ENCODE peak calls at places on chromosome 22, in eight cellular contexts. One of them, this sample, is unnamed.
A peak's percentile ranks its signal among the peaks of the same experiment; 100 is the strongest.

GRCh38 chr22:19962246-19962908 is 20.8 kb upstream of the TXNRD2 start:
- DNase-seq in endothelial cell: peak; percentile 85
- DNase-seq in stimulated activated CD8-positive, alpha-beta memory T cell treated with anti-CD3 and anti-CD28 coated beads, Interleukin-2, amount 100 ng/mL, for 1 hour: no peak
- DNase-seq in nephron progenitor cell: peak; percentile 79
- DNase-seq in CD8-positive, alpha-beta memory T cell: no peak
- DNase-seq in stimulated activated CD4-positive, alpha-beta T cell treated with anti-CD3 and anti-CD28 coated beads, Interleukin-2, amount 100 ng/mL, for 48 hours: peak; percentile 76
- DNase-seq in sciatic nerve: peak; percentile 84
- DNase-seq in activated CD8-positive, alpha-beta memory T cell treated with anti-CD3 and anti-CD28 coated beads for 1 hour: no peak
- DNase-seq in this sample: peak; percentile 85

GRCh38 chr22:37742374-37743092 is 45.7 kb downstream of the TRIOBP start:
- DNase-seq in endothelial cell: no peak
- DNase-seq in stimulated activated CD8-positive, alpha-beta memory T cell treated with anti-CD3 and anti-CD28 coated beads, Interleukin-2, amount 100 ng/mL, for 1 hour: no peak
- DNase-seq in nephron progenitor cell: no peak
- DNase-seq in CD8-positive, alpha-beta memory T cell: no peak
- DNase-seq in stimulated activated CD4-positive, alpha-beta T cell treated with anti-CD3 and anti-CD28 coated beads, Interleukin-2, amount 100 ng/mL, for 48 hours: no peak
- DNase-seq in sciatic nerve: no peak
- DNase-seq in activated CD8-positive, alpha-beta memory T cell treated with anti-CD3 and anti-CD28 coated beads for 1 hour: no peak
- DNase-seq in this sample: no peak

GRCh38 chr22:49329636-49330035 is 498.0 kb downstream of the BRD1 start:
- DNase-seq in endothelial cell: no peak
- DNase-seq in stimulated activated CD8-positive, alpha-beta memory T cell treated with anti-CD3 and anti-CD28 coated beads, Interleukin-2, amount 100 ng/mL, for 1 hour: no peak
- DNase-seq in nephron progenitor cell: no peak
- DNase-seq in CD8-positive, alpha-beta memory T cell: no peak
- DNase-seq in stimulated activated CD4-positive, alpha-beta T cell treated with anti-CD3 and anti-CD28 coated beads, Interleukin-2, amount 100 ng/mL, for 48 hours: no peak
- DNase-seq in sciatic nerve: peak; percentile 22
- DNase-seq in activated CD8-positive, alpha-beta memory T cell treated with anti-CD3 and anti-CD28 coated beads for 1 hour: no peak
- DNase-seq in this sample: no peak

GRCh38 chr22:23401910-23402274 is 178.2 kb downstream of the IGLL1 start:
- DNase-seq in endothelial cell: no peak
- DNase-seq in stimulated activated CD8-positive, alpha-beta memory T cell treated with anti-CD3 and anti-CD28 coated beads, Interleukin-2, amount 100 ng/mL, for 1 hour: no peak
- DNase-seq in nephron progenitor cell: peak; percentile 58
- DNase-seq in CD8-positive, alpha-beta memory T cell: no peak
- DNase-seq in stimulated activated CD4-positive, alpha-beta T cell treated with anti-CD3 and anti-CD28 coated beads, Interleukin-2, amount 100 ng/mL, for 48 hours: no peak
- DNase-seq in sciatic nerve: no peak
- DNase-seq in activated CD8-positive, alpha-beta memory T cell treated with anti-CD3 and anti-CD28 coated beads for 1 hour: no peak
- DNase-seq in this sample: no peak

GRCh38 chr22:23393721-23394320 is 186.3 kb downstream of the IGLL1 start:
- DNase-seq in endothelial cell: no peak
- DNase-seq in stimulated activated CD8-positive, alpha-beta memory T cell treated with anti-CD3 and anti-CD28 coated beads, Interleukin-2, amount 100 ng/mL, for 1 hour: no peak
- DNase-seq in nephron progenitor cell: no peak
- DNase-seq in CD8-positive, alpha-beta memory T cell: no peak
- DNase-seq in stimulated activated CD4-positive, alpha-beta T cell treated with anti-CD3 and anti-CD28 coated beads, Interleukin-2, amount 100 ng/mL, for 48 hours: no peak
- DNase-seq in sciatic nerve: no peak
- DNase-seq in activated CD8-positive, alpha-beta memory T cell treated with anti-CD3 and anti-CD28 coated beads for 1 hour: no peak
- DNase-seq in this sample: no peak

GRCh38 chr22:49303061-49303735 is 524.5 kb downstream of the BRD1 start:
- DNase-seq in endothelial cell: no peak
- DNase-seq in stimulated activated CD8-positive, alpha-beta memory T cell treated with anti-CD3 and anti-CD28 coated beads, Interleukin-2, amount 100 ng/mL, for 1 hour: no peak
- DNase-seq in nephron progenitor cell: no peak
- DNase-seq in CD8-positive, alpha-beta memory T cell: no peak
- DNase-seq in stimulated activated CD4-positive, alpha-beta T cell treated with anti-CD3 and anti-CD28 coated beads, Interleukin-2, amount 100 ng/mL, for 48 hours: no peak
- DNase-seq in sciatic nerve: peak; percentile 42
- DNase-seq in activated CD8-positive, alpha-beta memory T cell treated with anti-CD3 and anti-CD28 coated beads for 1 hour: no peak
- DNase-seq in this sample: no peak

GRCh38 chr22:20852076-20852475 is 6.5 kb downstream of the PI4KA start:
- DNase-seq in endothelial cell: no peak
- DNase-seq in stimulated activated CD8-positive, alpha-beta memory T cell treated with anti-CD3 and anti-CD28 coated beads, Interleukin-2, amount 100 ng/mL, for 1 hour: no peak
- DNase-seq in nephron progenitor cell: no peak
- DNase-seq in CD8-positive, alpha-beta memory T cell: no peak
- DNase-seq in stimulated activated CD4-positive, alpha-beta T cell treated with anti-CD3 and anti-CD28 coated beads, Interleukin-2, amount 100 ng/mL, for 48 hours: no peak
- DNase-seq in sciatic nerve: no peak
- DNase-seq in activated CD8-positive, alpha-beta memory T cell treated with anti-CD3 and anti-CD28 coated beads for 1 hour: no peak
- DNase-seq in this sample: no peak

GRCh38 chr22:42994917-42995562 is 19.9 kb downstream of the PACSIN2 start:
- DNase-seq in endothelial cell: no peak
- DNase-seq in stimulated activated CD8-positive, alpha-beta memory T cell treated with anti-CD3 and anti-CD28 coated beads, Interleukin-2, amount 100 ng/mL, for 1 hour: no peak
- DNase-seq in nephron progenitor cell: no peak
- DNase-seq in CD8-positive, alpha-beta memory T cell: no peak
- DNase-seq in stimulated activated CD4-positive, alpha-beta T cell treated with anti-CD3 and anti-CD28 coated beads, Interleukin-2, amount 100 ng/mL, for 48 hours: no peak
- DNase-seq in sciatic nerve: no peak
- DNase-seq in activated CD8-positive, alpha-beta memory T cell treated with anti-CD3 and anti-CD28 coated beads for 1 hour: no peak
- DNase-seq in this sample: no peak

GRCh38 chr22:47189056-47189916 is 426.8 kb downstream of the TBC1D22A start:
- DNase-seq in endothelial cell: no peak
- DNase-seq in stimulated activated CD8-positive, alpha-beta memory T cell treated with anti-CD3 and anti-CD28 coated beads, Interleukin-2, amount 100 ng/mL, for 1 hour: no peak
- DNase-seq in nephron progenitor cell: no peak
- DNase-seq in CD8-positive, alpha-beta memory T cell: no peak
- DNase-seq in stimulated activated CD4-positive, alpha-beta T cell treated with anti-CD3 and anti-CD28 coated beads, Interleukin-2, amount 100 ng/mL, for 48 hours: no peak
- DNase-seq in sciatic nerve: peak; percentile 40
- DNase-seq in activated CD8-positive, alpha-beta memory T cell treated with anti-CD3 and anti-CD28 coated beads for 1 hour: no peak
- DNase-seq in this sample: no peak

GRCh38 chr22:37608477-37609239 is at the start of gene GGA1:
- DNase-seq in endothelial cell: peak; percentile 94
- DNase-seq in stimulated activated CD8-positive, alpha-beta memory T cell treated with anti-CD3 and anti-CD28 coated beads, Interleukin-2, amount 100 ng/mL, for 1 hour: peak; percentile 94
- DNase-seq in nephron progenitor cell: peak; percentile 91
- DNase-seq in CD8-positive, alpha-beta memory T cell: peak; percentile 95
- DNase-seq in stimulated activated CD4-positive, alpha-beta T cell treated with anti-CD3 and anti-CD28 coated beads, Interleukin-2, amount 100 ng/mL, for 48 hours: peak; percentile 91
- DNase-seq in sciatic nerve: peak; percentile 97
- DNase-seq in activated CD8-positive, alpha-beta memory T cell treated with anti-CD3 and anti-CD28 coated beads for 1 hour: peak; percentile 90
- DNase-seq in this sample: peak; percentile 100

GRCh38 chr22:30858976-30859713 is 109.4 kb downstream of the MORC2 start:
- DNase-seq in endothelial cell: no peak
- DNase-seq in stimulated activated CD8-positive, alpha-beta memory T cell treated with anti-CD3 and anti-CD28 coated beads, Interleukin-2, amount 100 ng/mL, for 1 hour: no peak
- DNase-seq in nephron progenitor cell: no peak
- DNase-seq in CD8-positive, alpha-beta memory T cell: no peak
- DNase-seq in stimulated activated CD4-positive, alpha-beta T cell treated with anti-CD3 and anti-CD28 coated beads, Interleukin-2, amount 100 ng/mL, for 48 hours: no peak
- DNase-seq in sciatic nerve: no peak
- DNase-seq in activated CD8-positive, alpha-beta memory T cell treated with anti-CD3 and anti-CD28 coated beads for 1 hour: no peak
- DNase-seq in this sample: no peak

GRCh38 chr22:36461665-36462474 is 19.6 kb downstream of the TXN2 start:
- DNase-seq in endothelial cell: peak; percentile 33
- DNase-seq in stimulated activated CD8-positive, alpha-beta memory T cell treated with anti-CD3 and anti-CD28 coated beads, Interleukin-2, amount 100 ng/mL, for 1 hour: no peak
- DNase-seq in nephron progenitor cell: peak; percentile 46
- DNase-seq in CD8-positive, alpha-beta memory T cell: no peak
- DNase-seq in stimulated activated CD4-positive, alpha-beta T cell treated with anti-CD3 and anti-CD28 coated beads, Interleukin-2, amount 100 ng/mL, for 48 hours: no peak
- DNase-seq in sciatic nerve: no peak
- DNase-seq in activated CD8-positive, alpha-beta memory T cell treated with anti-CD3 and anti-CD28 coated beads for 1 hour: no peak
- DNase-seq in this sample: no peak

GRCh38 chr22:23137468-23137867 is 4.3 kb downstream of the RSPH14 start:
- DNase-seq in endothelial cell: no peak
- DNase-seq in stimulated activated CD8-positive, alpha-beta memory T cell treated with anti-CD3 and anti-CD28 coated beads, Interleukin-2, amount 100 ng/mL, for 1 hour: no peak
- DNase-seq in nephron progenitor cell: no peak
- DNase-seq in CD8-positive, alpha-beta memory T cell: no peak
- DNase-seq in stimulated activated CD4-positive, alpha-beta T cell treated with anti-CD3 and anti-CD28 coated beads, Interleukin-2, amount 100 ng/mL, for 48 hours: no peak
- DNase-seq in sciatic nerve: no peak
- DNase-seq in activated CD8-positive, alpha-beta memory T cell treated with anti-CD3 and anti-CD28 coated beads for 1 hour: no peak
- DNase-seq in this sample: no peak

GRCh38 chr22:22710719-22711531 is 66.5 kb downstream of the GGTLC2 start:
- DNase-seq in endothelial cell: peak; percentile 76
- DNase-seq in stimulated activated CD8-positive, alpha-beta memory T cell treated with anti-CD3 and anti-CD28 coated beads, Interleukin-2, amount 100 ng/mL, for 1 hour: peak; percentile 68
- DNase-seq in nephron progenitor cell: peak; percentile 81
- DNase-seq in CD8-positive, alpha-beta memory T cell: peak; percentile 77
- DNase-seq in stimulated activated CD4-positive, alpha-beta T cell treated with anti-CD3 and anti-CD28 coated beads, Interleukin-2, amount 100 ng/mL, for 48 hours: peak; percentile 76
- DNase-seq in sciatic nerve: peak; percentile 71
- DNase-seq in activated CD8-positive, alpha-beta memory T cell treated with anti-CD3 and anti-CD28 coated beads for 1 hour: peak; percentile 51
- DNase-seq in this sample: peak; percentile 36

GRCh38 chr22:47919893-47920292 is 1157.4 kb downstream of the TBC1D22A start:
- DNase-seq in endothelial cell: no peak
- DNase-seq in stimulated activated CD8-positive, alpha-beta memory T cell treated with anti-CD3 and anti-CD28 coated beads, Interleukin-2, amount 100 ng/mL, for 1 hour: no peak
- DNase-seq in nephron progenitor cell: no peak
- DNase-seq in CD8-positive, alpha-beta memory T cell: no peak
- DNase-seq in stimulated activated CD4-positive, alpha-beta T cell treated with anti-CD3 and anti-CD28 coated beads, Interleukin-2, amount 100 ng/mL, for 48 hours: no peak
- DNase-seq in sciatic nerve: no peak
- DNase-seq in activated CD8-positive, alpha-beta memory T cell treated with anti-CD3 and anti-CD28 coated beads for 1 hour: no peak
- DNase-seq in this sample: no peak

GRCh38 chr22:26487996-26488395 is 4.3 kb downstream of the SRRD start:
- DNase-seq in endothelial cell: no peak
- DNase-seq in stimulated activated CD8-positive, alpha-beta memory T cell treated with anti-CD3 and anti-CD28 coated beads, Interleukin-2, amount 100 ng/mL, for 1 hour: no peak
- DNase-seq in nephron progenitor cell: no peak
- DNase-seq in CD8-positive, alpha-beta memory T cell: no peak
- DNase-seq in stimulated activated CD4-positive, alpha-beta T cell treated with anti-CD3 and anti-CD28 coated beads, Interleukin-2, amount 100 ng/mL, for 48 hours: no peak
- DNase-seq in sciatic nerve: no peak
- DNase-seq in activated CD8-positive, alpha-beta memory T cell treated with anti-CD3 and anti-CD28 coated beads for 1 hour: no peak
- DNase-seq in this sample: no peak

GRCh38 chr22:23789121-23789520 is 2.4 kb downstream of the SMARCB1 start:
- DNase-seq in endothelial cell: no peak
- DNase-seq in stimulated activated CD8-positive, alpha-beta memory T cell treated with anti-CD3 and anti-CD28 coated beads, Interleukin-2, amount 100 ng/mL, for 1 hour: no peak
- DNase-seq in nephron progenitor cell: no peak
- DNase-seq in CD8-positive, alpha-beta memory T cell: no peak
- DNase-seq in stimulated activated CD4-positive, alpha-beta T cell treated with anti-CD3 and anti-CD28 coated beads, Interleukin-2, amount 100 ng/mL, for 48 hours: no peak
- DNase-seq in sciatic nerve: no peak
- DNase-seq in activated CD8-positive, alpha-beta memory T cell treated with anti-CD3 and anti-CD28 coated beads for 1 hour: no peak
- DNase-seq in this sample: peak; percentile 6

GRCh38 chr22:19151329-19152191 is 1.5 kb upstream of the GSC2 start:
- DNase-seq in endothelial cell: no peak
- DNase-seq in stimulated activated CD8-positive, alpha-beta memory T cell treated with anti-CD3 and anti-CD28 coated beads, Interleukin-2, amount 100 ng/mL, for 1 hour: no peak
- DNase-seq in nephron progenitor cell: no peak
- DNase-seq in CD8-positive, alpha-beta memory T cell: no peak
- DNase-seq in stimulated activated CD4-positive, alpha-beta T cell treated with anti-CD3 and anti-CD28 coated beads, Interleukin-2, amount 100 ng/mL, for 48 hours: no peak
- DNase-seq in sciatic nerve: no peak
- DNase-seq in activated CD8-positive, alpha-beta memory T cell treated with anti-CD3 and anti-CD28 coated beads for 1 hour: no peak
- DNase-seq in this sample: no peak

GRCh38 chr22:38034278-38034882 is 22.8 kb upstream of the PICK1 start:
- DNase-seq in endothelial cell: peak; percentile 29
- DNase-seq in stimulated activated CD8-positive, alpha-beta memory T cell treated with anti-CD3 and anti-CD28 coated beads, Interleukin-2, amount 100 ng/mL, for 1 hour: no peak
- DNase-seq in nephron progenitor cell: no peak
- DNase-seq in CD8-positive, alpha-beta memory T cell: no peak
- DNase-seq in stimulated activated CD4-positive, alpha-beta T cell treated with anti-CD3 and anti-CD28 coated beads, Interleukin-2, amount 100 ng/mL, for 48 hours: no peak
- DNase-seq in sciatic nerve: peak; percentile 84
- DNase-seq in activated CD8-positive, alpha-beta memory T cell treated with anti-CD3 and anti-CD28 coated beads for 1 hour: no peak
- DNase-seq in this sample: no peak

GRCh38 chr22:24424001-24424900 is 3.1 kb upstream of the ADORA2A start:
- DNase-seq in endothelial cell: no peak
- DNase-seq in stimulated activated CD8-positive, alpha-beta memory T cell treated with anti-CD3 and anti-CD28 coated beads, Interleukin-2, amount 100 ng/mL, for 1 hour: no peak
- DNase-seq in nephron progenitor cell: peak; percentile 50
- DNase-seq in CD8-positive, alpha-beta memory T cell: no peak
- DNase-seq in stimulated activated CD4-positive, alpha-beta T cell treated with anti-CD3 and anti-CD28 coated beads, Interleukin-2, amount 100 ng/mL, for 48 hours: peak; percentile 29
- DNase-seq in sciatic nerve: no peak
- DNase-seq in activated CD8-positive, alpha-beta memory T cell treated with anti-CD3 and anti-CD28 coated beads for 1 hour: no peak
- DNase-seq in this sample: no peak

GRCh38 chr22:49763696-49764095 is 64.0 kb downstream of the BRD1 start:
- DNase-seq in endothelial cell: no peak
- DNase-seq in stimulated activated CD8-positive, alpha-beta memory T cell treated with anti-CD3 and anti-CD28 coated beads, Interleukin-2, amount 100 ng/mL, for 1 hour: no peak
- DNase-seq in nephron progenitor cell: no peak
- DNase-seq in CD8-positive, alpha-beta memory T cell: no peak
- DNase-seq in stimulated activated CD4-positive, alpha-beta T cell treated with anti-CD3 and anti-CD28 coated beads, Interleukin-2, amount 100 ng/mL, for 48 hours: no peak
- DNase-seq in sciatic nerve: peak; percentile 45
- DNase-seq in activated CD8-positive, alpha-beta memory T cell treated with anti-CD3 and anti-CD28 coated beads for 1 hour: no peak
- DNase-seq in this sample: no peak

GRCh38 chr22:45917146-45917545 is 59.8 kb downstream of the WNT7B start:
- DNase-seq in endothelial cell: no peak
- DNase-seq in stimulated activated CD8-positive, alpha-beta memory T cell treated with anti-CD3 and anti-CD28 coated beads, Interleukin-2, amount 100 ng/mL, for 1 hour: no peak
- DNase-seq in nephron progenitor cell: no peak
- DNase-seq in CD8-positive, alpha-beta memory T cell: no peak
- DNase-seq in stimulated activated CD4-positive, alpha-beta T cell treated with anti-CD3 and anti-CD28 coated beads, Interleukin-2, amount 100 ng/mL, for 48 hours: no peak
- DNase-seq in sciatic nerve: no peak
- DNase-seq in activated CD8-positive, alpha-beta memory T cell treated with anti-CD3 and anti-CD28 coated beads for 1 hour: no peak
- DNase-seq in this sample: peak; percentile 77

GRCh38 chr22:47012589-47013365 is 250.3 kb downstream of the TBC1D22A start:
- DNase-seq in endothelial cell: no peak
- DNase-seq in stimulated activated CD8-positive, alpha-beta memory T cell treated with anti-CD3 and anti-CD28 coated beads, Interleukin-2, amount 100 ng/mL, for 1 hour: no peak
- DNase-seq in nephron progenitor cell: no peak
- DNase-seq in CD8-positive, alpha-beta memory T cell: no peak
- DNase-seq in stimulated activated CD4-positive, alpha-beta T cell treated with anti-CD3 and anti-CD28 coated beads, Interleukin-2, amount 100 ng/mL, for 48 hours: no peak
- DNase-seq in sciatic nerve: no peak
- DNase-seq in activated CD8-positive, alpha-beta memory T cell treated with anti-CD3 and anti-CD28 coated beads for 1 hour: no peak
- DNase-seq in this sample: no peak

GRCh38 chr22:33255781-33256180 is 197.6 kb upstream of the SYN3 start:
- DNase-seq in endothelial cell: no peak
- DNase-seq in stimulated activated CD8-positive, alpha-beta memory T cell treated with anti-CD3 and anti-CD28 coated beads, Interleukin-2, amount 100 ng/mL, for 1 hour: no peak
- DNase-seq in nephron progenitor cell: no peak
- DNase-seq in CD8-positive, alpha-beta memory T cell: no peak
- DNase-seq in stimulated activated CD4-positive, alpha-beta T cell treated with anti-CD3 and anti-CD28 coated beads, Interleukin-2, amount 100 ng/mL, for 48 hours: no peak
- DNase-seq in sciatic nerve: no peak
- DNase-seq in activated CD8-positive, alpha-beta memory T cell treated with anti-CD3 and anti-CD28 coated beads for 1 hour: no peak
- DNase-seq in this sample: no peak

GRCh38 chr22:30185129-30185528 is 61.4 kb downstream of the LIF start:
- DNase-seq in endothelial cell: no peak
- DNase-seq in stimulated activated CD8-positive, alpha-beta memory T cell treated with anti-CD3 and anti-CD28 coated beads, Interleukin-2, amount 100 ng/mL, for 1 hour: no peak
- DNase-seq in nephron progenitor cell: no peak
- DNase-seq in CD8-positive, alpha-beta memory T cell: no peak
- DNase-seq in stimulated activated CD4-positive, alpha-beta T cell treated with anti-CD3 and anti-CD28 coated beads, Interleukin-2, amount 100 ng/mL, for 48 hours: no peak
- DNase-seq in sciatic nerve: no peak
- DNase-seq in activated CD8-positive, alpha-beta memory T cell treated with anti-CD3 and anti-CD28 coated beads for 1 hour: no peak
- DNase-seq in this sample: no peak

GRCh38 chr22:18091916-18092526 is 14.2 kb downstream of the PEX26 start:
- DNase-seq in endothelial cell: no peak
- DNase-seq in stimulated activated CD8-positive, alpha-beta memory T cell treated with anti-CD3 and anti-CD28 coated beads, Interleukin-2, amount 100 ng/mL, for 1 hour: no peak
- DNase-seq in nephron progenitor cell: no peak
- DNase-seq in CD8-positive, alpha-beta memory T cell: peak; percentile 31
- DNase-seq in stimulated activated CD4-positive, alpha-beta T cell treated with anti-CD3 and anti-CD28 coated beads, Interleukin-2, amount 100 ng/mL, for 48 hours: no peak
- DNase-seq in sciatic nerve: peak; percentile 75
- DNase-seq in activated CD8-positive, alpha-beta memory T cell treated with anti-CD3 and anti-CD28 coated beads for 1 hour: no peak
- DNase-seq in this sample: no peak

GRCh38 chr22:20931126-20931654 is 14.0 kb downstream of the CRKL start:
- DNase-seq in endothelial cell: no peak
- DNase-seq in stimulated activated CD8-positive, alpha-beta memory T cell treated with anti-CD3 and anti-CD28 coated beads, Interleukin-2, amount 100 ng/mL, for 1 hour: no peak
- DNase-seq in nephron progenitor cell: no peak
- DNase-seq in CD8-positive, alpha-beta memory T cell: no peak
- DNase-seq in stimulated activated CD4-positive, alpha-beta T cell treated with anti-CD3 and anti-CD28 coated beads, Interleukin-2, amount 100 ng/mL, for 48 hours: no peak
- DNase-seq in sciatic nerve: no peak
- DNase-seq in activated CD8-positive, alpha-beta memory T cell treated with anti-CD3 and anti-CD28 coated beads for 1 hour: no peak
- DNase-seq in this sample: no peak

GRCh38 chr22:48438096-48438495 is 1389.6 kb downstream of the BRD1 start:
- DNase-seq in endothelial cell: no peak
- DNase-seq in stimulated activated CD8-positive, alpha-beta memory T cell treated with anti-CD3 and anti-CD28 coated beads, Interleukin-2, amount 100 ng/mL, for 1 hour: no peak
- DNase-seq in nephron progenitor cell: no peak
- DNase-seq in CD8-positive, alpha-beta memory T cell: no peak
- DNase-seq in stimulated activated CD4-positive, alpha-beta T cell treated with anti-CD3 and anti-CD28 coated beads, Interleukin-2, amount 100 ng/mL, for 48 hours: no peak
- DNase-seq in sciatic nerve: no peak
- DNase-seq in activated CD8-positive, alpha-beta memory T cell treated with anti-CD3 and anti-CD28 coated beads for 1 hour: no peak
- DNase-seq in this sample: no peak

GRCh38 chr22:35330258-35330861 is 30.7 kb downstream of the TOM1 start:
- DNase-seq in endothelial cell: no peak
- DNase-seq in stimulated activated CD8-positive, alpha-beta memory T cell treated with anti-CD3 and anti-CD28 coated beads, Interleukin-2, amount 100 ng/mL, for 1 hour: no peak
- DNase-seq in nephron progenitor cell: no peak
- DNase-seq in CD8-positive, alpha-beta memory T cell: no peak
- DNase-seq in stimulated activated CD4-positive, alpha-beta T cell treated with anti-CD3 and anti-CD28 coated beads, Interleukin-2, amount 100 ng/mL, for 48 hours: peak; percentile 55
- DNase-seq in sciatic nerve: peak; percentile 84
- DNase-seq in activated CD8-positive, alpha-beta memory T cell treated with anti-CD3 and anti-CD28 coated beads for 1 hour: no peak
- DNase-seq in this sample: no peak

GRCh38 chr22:36925388-36926290 is 12.2 kb downstream of the CSF2RB start:
- DNase-seq in endothelial cell: no peak
- DNase-seq in stimulated activated CD8-positive, alpha-beta memory T cell treated with anti-CD3 and anti-CD28 coated beads, Interleukin-2, amount 100 ng/mL, for 1 hour: no peak
- DNase-seq in nephron progenitor cell: no peak
- DNase-seq in CD8-positive, alpha-beta memory T cell: no peak
- DNase-seq in stimulated activated CD4-positive, alpha-beta T cell treated with anti-CD3 and anti-CD28 coated beads, Interleukin-2, amount 100 ng/mL, for 48 hours: no peak
- DNase-seq in sciatic nerve: no peak
- DNase-seq in activated CD8-positive, alpha-beta memory T cell treated with anti-CD3 and anti-CD28 coated beads for 1 hour: no peak
- DNase-seq in this sample: no peak

This sample was measured in COR-L47.